ENCODE peak calls at places on chromosomes 5 and 9, in five cellular contexts. T is CD4-positive, CD25-positive, alpha-beta regulatory T cell; B is thyroid gland; N is suprapubic skin; J is fibroblast of lung. A is an unnamed sample.

GRCh38 chr9:13705913-13706312 is 426.4 kb upstream of the MPDZ start:
- DNase-seq in T (no peak), B (peak; percentile 9), N (no peak), J (peak; percentile 80), A (no peak)

GRCh38 chr9:91273853-91274552 is 87.7 kb downstream of the AUH start:
- DNase-seq in T (no peak), B (no peak), N (no peak), J (peak; percentile 65), A (no peak)

GRCh38 chr5:82111191-82111590 is 139.4 kb downstream of the ATG10 start:
- DNase-seq in T (no peak), B (no peak), N (no peak), J (peak; percentile 28), A (no peak)

GRCh38 chr9:14062449-14063187 is 251.3 kb downstream of the NFIB start:
- DNase-seq in T (no peak), B (no peak), N (no peak), J (peak; percentile 57), A (no peak)

GRCh38 chr5:81506900-81507588 is 113.1 kb upstream of the ACOT12 start:
- DNase-seq in T (no peak), B (peak; percentile 58), N (no peak), J (peak; percentile 96), A (peak; percentile 45)

GRCh38 chr5:165119175-165119574 is 1613.8 kb downstream of the MAT2B start:
- DNase-seq in T (no peak), B (no peak), N (no peak), J (no peak), A (no peak)

GRCh38 chr9:117494401-117495130 is 79.7 kb upstream of the ASTN2 start:
- DNase-seq in T (no peak), B (no peak), N (no peak), J (no peak), A (no peak)

GRCh38 chr5:138543730-138544104 is 681 bp upstream of the ETF1 start:
- DNase-seq in T (no peak), B (no peak), N (peak; percentile 91), J (no peak), A (no peak)

GRCh38 chr5:31385774-31386537 is 145.9 kb downstream of the DROSHA start:
- DNase-seq in T (no peak), B (no peak), N (no peak), J (no peak), A (no peak)

GRCh38 chr9:33162721-33163311 is 4.3 kb downstream of the B4GALT1 start:
- DNase-seq in T (no peak), B (peak; percentile 81), N (peak; percentile 86), J (peak; percentile 85), A (no peak)

GRCh38 chr5:73603998-73604397 is 22.0 kb upstream of the ARHGEF28 start:
- DNase-seq in T (no peak), B (no peak), N (no peak), J (no peak), A (no peak)

GRCh38 chr5:151799407-151799806 is 27.7 kb downstream of the G3BP1 start:
- DNase-seq in T (no peak), B (no peak), N (no peak), J (no peak), A (no peak)

GRCh38 chr5:137808503-137809135 is 54.5 kb upstream of the HNRNPA0 start:
- DNase-seq in T (no peak), B (no peak), N (no peak), J (no peak), A (no peak)

GRCh38 chr5:54442271-54442670 is 13.2 kb upstream of the HSPB3 start:
- DNase-seq in T (no peak), B (no peak), N (no peak), J (no peak), A (no peak)

GRCh38 chr5:146284016-146284415 is 54.6 kb upstream of the POU4F3 start:
- DNase-seq in T (no peak), B (no peak), N (no peak), J (no peak), A (no peak)

GRCh38 chr5:17897776-17898175 is 263.5 kb downstream of the TAF11L14 start:
- DNase-seq in T (no peak), B (no peak), N (no peak), J (no peak), A (no peak)

GRCh38 chr5:54457094-54457531 is 1.6 kb downstream of the HSPB3 start:
- DNase-seq in T (no peak), B (no peak), N (no peak), J (peak; percentile 82), A (no peak)

GRCh38 chr9:75140261-75140660 is 51.9 kb downstream of the OSTF1 start:
- DNase-seq in T (no peak), B (no peak), N (no peak), J (no peak), A (no peak)
- H3K36me3 ChIP-seq in T (peaks cover 55% of the 10 kb centered on the region), B (peaks cover 19% of the 10 kb centered on the region), N (peaks cover 88% of the 10 kb centered on the region), J (peaks cover 4% of the 10 kb centered on the region), A (peaks cover 6% of the 10 kb centered on the region)

GRCh38 chr5:144947019-144947418 is 776.3 kb downstream of the KCTD16 start:
- DNase-seq in T (no peak), B (no peak), N (no peak), J (no peak), A (no peak)

DNA sequence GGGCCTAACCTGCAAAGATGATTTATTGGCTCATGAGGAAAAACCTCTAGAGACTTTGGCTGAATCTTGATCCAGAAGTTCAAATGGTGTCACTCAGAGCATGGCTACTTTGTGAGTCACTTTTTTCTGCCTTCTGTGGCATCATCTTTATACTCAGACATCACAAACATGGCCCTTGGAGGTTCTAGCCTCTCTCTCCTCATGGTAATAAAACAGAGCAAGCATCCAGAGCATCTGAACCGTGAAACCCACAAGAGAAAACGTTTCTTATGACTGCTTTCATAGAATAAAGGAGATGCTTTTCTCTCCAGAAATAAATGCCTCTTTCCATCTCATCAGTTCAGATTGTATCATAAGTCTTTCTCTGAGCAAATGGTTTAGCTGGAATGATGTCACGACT is 780.3 kb downstream of the KCTD16 start:
- DNase-seq in T (no peak), B (no peak), N (no peak), J (no peak), A (no peak)
- H3K4me1 ChIP-seq in T (no peaks in the 10 kb centered on the region), B (no peaks in the 10 kb centered on the region), N (no peaks in the 10 kb centered on the region), J (no peaks in the 10 kb centered on the region), A (no peaks in the 10 kb centered on the region)

GRCh38 chr9:97840521-97840920 is 12.5 kb upstream of the FOXE1 start:
- DNase-seq in T (no peak), B (no peak), N (no peak), J (no peak), A (no peak)
- H3K36me3 ChIP-seq in T (no peaks in the 10 kb centered on the region), B (no peaks in the 10 kb centered on the region), N (no peaks in the 10 kb centered on the region), J (no peaks in the 10 kb centered on the region), A (no peaks in the 10 kb centered on the region)

GRCh38 chr9:137612741-137613142 is 6.1 kb upstream of the EHMT1 start:
- DNase-seq in T (no peak), B (no peak), N (no peak), J (no peak), A (no peak)

GRCh38 chr9:137613738-137614523 is 4.9 kb upstream of the EHMT1 start:
- DNase-seq in T (no peak), B (no peak), N (no peak), J (no peak), A (no peak)

GRCh38 chr9:137611623-137612609 is 6.4 kb downstream of the ARRDC1 start:
- DNase-seq in T (no peak), B (peak; percentile 95), N (no peak), J (peak; percentile 67), A (peak; percentile 65)

GRCh38 chr9:137613259-137613658 is 5.5 kb upstream of the EHMT1 start:
- DNase-seq in T (no peak), B (no peak), N (no peak), J (no peak), A (no peak)

DNA sequence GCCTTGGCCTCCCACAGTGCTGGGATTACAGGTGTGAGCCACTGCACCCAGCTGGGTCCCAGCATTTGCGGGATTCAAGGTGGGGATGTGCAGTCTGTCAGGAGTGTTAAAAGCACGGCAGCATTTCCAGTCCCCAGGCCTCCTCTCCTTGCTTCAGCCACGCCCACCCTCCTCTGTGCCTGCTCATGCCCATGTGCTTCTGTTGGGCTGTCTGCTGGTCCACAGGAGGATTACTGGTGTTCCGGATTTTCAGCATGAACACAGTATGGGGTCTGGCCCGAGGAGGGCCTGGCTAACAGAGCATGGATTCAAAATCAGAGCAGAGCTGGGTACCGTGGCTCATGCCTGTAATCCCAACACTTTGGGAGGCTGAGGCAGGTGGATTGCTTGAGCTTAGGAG is 5.5 kb downstream of the ARRDC1 start:
- DNase-seq in T (no peak), B (no peak), N (no peak), J (no peak), A (no peak)
- H3K4me1 ChIP-seq in T (peaks cover 32% of the 10 kb centered on the region), B (peaks cover 34% of the 10 kb centered on the region), N (peaks cover 69% of the 10 kb centered on the region), J (peaks cover 17% of the 10 kb centered on the region), A (peaks cover 30% of the 10 kb centered on the region)

GRCh38 chr9:131485728-131486381 is 16.9 kb upstream of the POMT1 start:
- DNase-seq in T (no peak), B (no peak), N (no peak), J (no peak), A (no peak)
- H3K36me3 ChIP-seq in T (peaks cover 97% of the 10 kb centered on the region), B (peaks cover 96% of the 10 kb centered on the region), N (peaks cover 97% of the 10 kb centered on the region), J (peaks cover 61% of the 10 kb centered on the region), A (peaks cover 86% of the 10 kb centered on the region)

GRCh38 chr9:101323129-101323528 is 61.7 kb downstream of the BAAT start:
- DNase-seq in T (no peak), B (no peak), N (no peak), J (no peak), A (no peak)
- H3K4me1 ChIP-seq in T (no peaks in the 10 kb centered on the region), B (no peaks in the 10 kb centered on the region), N (no peaks in the 10 kb centered on the region), J (no peaks in the 10 kb centered on the region), A (no peaks in the 10 kb centered on the region)

GRCh38 chr9:128987800-128988199 is 40.3 kb downstream of the NUP188 start:
- DNase-seq in T (no peak), B (no peak), N (no peak), J (peak; percentile 84), A (no peak)

GRCh38 chr9:128998462-128998861 is 29.7 kb downstream of the SH3GLB2 start:
- DNase-seq in T (no peak), B (no peak), N (no peak), J (no peak), A (no peak)

GRCh38 chr9:128995791-128996190 is 32.3 kb downstream of the SH3GLB2 start:
- DNase-seq in T (no peak), B (no peak), N (no peak), J (no peak), A (no peak)

DNA sequence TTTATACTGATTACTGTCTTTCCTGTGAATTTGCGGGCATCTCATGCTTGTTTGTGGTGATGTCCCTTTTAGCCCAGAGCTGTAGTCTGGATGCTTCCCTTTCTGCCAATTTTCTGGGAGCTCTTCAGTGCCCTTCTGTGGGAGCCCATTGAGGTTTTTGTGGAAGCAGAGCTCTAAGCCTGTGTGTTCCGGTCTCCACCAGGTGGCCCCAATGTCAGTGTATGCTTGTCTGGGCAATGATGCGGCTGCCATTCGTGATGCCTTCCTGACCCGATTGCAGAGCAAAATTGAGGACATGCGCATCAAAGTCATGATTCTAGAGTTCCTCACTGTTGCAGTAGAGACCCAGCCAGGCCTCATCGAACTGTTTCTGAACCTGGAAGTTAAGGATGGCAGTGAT is 35.1 kb downstream of the SH3GLB2 start:
- DNase-seq in T (no peak), B (no peak), N (no peak), J (peak; percentile 11), A (no peak)
- H3K36me3 ChIP-seq in T (peaks cover 69% of the 10 kb centered on the region), B (peaks cover 32% of the 10 kb centered on the region), N (peaks cover 90% of the 10 kb centered on the region), J (peaks cover 27% of the 10 kb centered on the region), A (peaks cover 53% of the 10 kb centered on the region)